ENCODE peak calls at places on chromosomes 4 and X, in eight cellular contexts. H is endothelial cell of umbilical vein, X is ovary, N is A549, M is thyroid gland, V is uterus, Q is Peyer's patch, W is body of pancreas. E is an unnamed sample.

GRCh38 chrX:111634823-111635410 is 46.1 kb upstream of the ALG13 start:
- DNase-seq in H (no peak), X (no peak), N (no peak), M (no peak), V (no peak), Q (no peak), W (no peak), E (no peak)

GRCh38 chrX:118254611-118255010 is 91.3 kb upstream of the WDR44 start:
- DNase-seq in H (peak; percentile 44), X (peak; percentile 50), N (peak; percentile 50), M (peak; percentile 29), V (peak; percentile 19), Q (peak; percentile 83), W (peak; percentile 59), E (peak; percentile 49)

GRCh38 chr4:95267081-95267480 is 281.7 kb downstream of the UNC5C start:
- DNase-seq in H (peak; percentile 68), X (no peak), N (peak; percentile 7), M (no peak), V (no peak), Q (no peak), W (no peak), E (no peak)

GRCh38 chr4:10457255-10457801 is at the start of gene ZNF518B:
- DNase-seq in H (peak; percentile 66), X (peak; percentile 74), N (peak; percentile 65), M (peak; percentile 57), V (peak; percentile 56), Q (peak; percentile 87), W (peak; percentile 45), E (peak; percentile 17)

GRCh38 chr4:17646693-17647092 is 32.3 kb downstream of the MED28 start:
- DNase-seq in H (no peak), X (no peak), N (no peak), M (no peak), V (no peak), Q (no peak), W (no peak), E (no peak)

GRCh38 chr4:138727704-138728103 is 287.9 kb upstream of the NOCT start:
- DNase-seq in H (no peak), X (no peak), N (no peak), M (no peak), V (no peak), Q (no peak), W (no peak), E (no peak)

GRCh38 chrX:8374041-8374825 is 90.4 kb upstream of the VCX3B start:
- DNase-seq in H (no peak), X (no peak), N (no peak), M (no peak), V (no peak), Q (no peak), W (no peak), E (no peak)

GRCh38 chrX:154368630-154369452 is 5.6 kb downstream of the FLNA start:
- DNase-seq in H (peak; percentile 74), X (peak; percentile 83), N (peak; percentile 87), M (peak; percentile 76), V (peak; percentile 84), Q (peak; percentile 93), W (peak; percentile 39), E (peak; percentile 69)

GRCh38 chr4:101346562-101347266 is 612 bp downstream of the PPP3CA start:
- DNase-seq in H (peak; percentile 68), X (peak; percentile 79), N (peak; percentile 47), M (peak; percentile 71), V (peak; percentile 60), Q (peak; percentile 79), W (peak; percentile 64), E (peak; percentile 55)

GRCh38 chr4:70225824-70226223 is at the start of gene FDCSP:
- DNase-seq in H (no peak), X (no peak), N (no peak), M (no peak), V (no peak), Q (no peak), W (no peak), E (no peak)

GRCh38 chr4:103915224-103915869 is 195.6 kb upstream of the TACR3 start:
- DNase-seq in H (peak; percentile 3), X (no peak), N (peak; percentile 13), M (no peak), V (no peak), Q (no peak), W (no peak), E (no peak)

GRCh38 chr4:143397887-143398286 is 61.2 kb downstream of the GAB1 start:
- DNase-seq in H (peak; percentile 45), X (no peak), N (no peak), M (no peak), V (no peak), Q (no peak), W (no peak), E (no peak)

GRCh38 chr4:159227984-159228383 is 125.1 kb downstream of the RAPGEF2 start:
- DNase-seq in H (peak; percentile 91), X (peak; percentile 47), N (peak; percentile 30), M (peak; percentile 91), V (peak; percentile 44), Q (peak; percentile 80), W (peak; percentile 79), E (peak; percentile 48)

GRCh38 chrX:110287605-110288004 is 30.3 kb downstream of the AMMECR1 start:
- DNase-seq in H (no peak), X (no peak), N (no peak), M (no peak), V (no peak), Q (no peak), W (no peak), E (no peak)

GRCh38 chr4:154439224-154439623 is 52.4 kb downstream of the DCHS2 start:
- DNase-seq in H (no peak), X (no peak), N (no peak), M (no peak), V (no peak), Q (no peak), W (no peak), E (no peak)

GRCh38 chrX:29561417-29561816 is 653.9 kb upstream of the MAGEB2 start:
- DNase-seq in H (no peak), X (no peak), N (no peak), M (no peak), V (no peak), Q (no peak), W (no peak), E (no peak)

GRCh38 chrX:11336201-11336600 is 43.0 kb downstream of the AMELX start:
- DNase-seq in H (peak; percentile 71), X (no peak), N (no peak), M (no peak), V (no peak), Q (no peak), W (no peak), E (no peak)

GRCh38 chrX:129959493-129959832 is 23.0 kb upstream of the BCORL1 start:
- DNase-seq in H (no peak), X (no peak), N (no peak), M (no peak), V (no peak), Q (no peak), W (no peak), E (no peak)

DNA sequence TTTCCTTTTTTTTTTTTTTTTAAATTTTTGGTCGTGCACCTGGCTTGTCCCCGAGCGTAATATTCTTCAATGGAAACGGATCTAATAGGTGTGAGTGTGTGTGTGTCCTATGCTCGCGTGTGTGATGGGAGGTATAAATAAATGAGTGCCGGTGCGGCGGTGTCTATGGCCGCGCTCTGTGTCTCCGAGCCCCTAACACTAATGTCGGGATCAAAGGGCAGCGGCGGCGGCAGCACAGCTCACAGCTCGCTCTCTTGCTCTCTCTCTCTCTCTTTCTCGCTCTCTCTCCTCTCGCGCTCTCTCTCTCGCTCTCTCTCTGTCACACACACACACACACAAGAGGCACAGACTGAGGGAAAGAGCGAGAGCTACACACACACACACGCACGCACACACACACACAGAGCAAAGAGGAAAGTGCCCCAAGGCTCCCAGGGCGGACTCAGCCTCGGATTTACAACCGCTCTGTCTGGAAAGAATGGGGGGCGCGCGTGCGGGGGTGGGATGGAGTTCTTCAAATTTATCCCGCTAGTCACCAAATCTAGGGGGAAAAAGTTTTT is at the start of gene ZNF827:
- DNase-seq in H (peak; percentile 76), X (peak; percentile 72), N (peak; percentile 73), M (peak; percentile 81), V (peak; percentile 59), Q (peak; percentile 88), W (peak; percentile 69), E (no peak)
- TF ChIP-seq POLR2A in H (no peak), X (peak; percentile 33), N (peak; percentile 25), M (no peak), V (no peak), Q (peak; percentile 54), W (peak; percentile 60), E (no peak)

DNA sequence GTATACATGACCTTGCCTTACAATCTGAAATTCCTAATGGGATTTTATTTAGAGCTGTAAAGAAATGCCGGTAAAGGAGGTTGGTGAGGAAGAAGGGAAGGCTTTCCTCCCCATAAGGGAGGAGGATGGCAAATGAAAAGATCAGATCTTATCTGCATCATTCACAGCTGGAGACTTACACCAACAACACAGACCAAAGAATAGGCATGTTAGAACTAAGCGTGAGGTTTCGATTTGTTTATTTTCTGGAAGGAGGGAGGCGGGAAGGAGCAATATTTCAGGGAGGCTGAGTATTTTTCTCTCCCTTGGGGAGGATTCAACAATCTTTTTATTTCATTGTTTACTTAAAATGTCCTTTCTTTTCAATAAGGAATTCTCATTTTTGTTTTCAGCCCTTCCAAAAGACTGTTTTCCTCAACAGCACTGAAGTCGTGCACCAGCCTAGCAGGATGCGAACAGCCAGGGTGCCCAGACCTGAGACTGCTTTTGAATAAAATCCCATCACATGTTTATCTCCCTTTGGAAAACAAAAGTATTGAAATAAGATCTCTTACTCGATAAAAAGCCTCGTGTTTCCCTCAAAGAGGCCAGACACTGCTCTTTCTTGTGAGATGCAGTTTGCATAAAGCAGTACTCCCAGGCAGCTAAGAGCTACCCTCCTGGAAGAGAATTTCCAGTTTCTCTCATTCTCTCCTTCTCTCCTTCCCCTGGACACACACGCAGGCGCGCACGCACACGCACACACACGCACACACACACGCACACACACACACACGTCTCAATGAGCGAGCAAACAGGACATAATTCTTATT is 236.1 kb downstream of the MGST2 start:
- DNase-seq in H (peak; percentile 79), X (no peak), N (no peak), M (no peak), V (no peak), Q (no peak), W (no peak), E (no peak)
- H3K4me3 ChIP-seq in H (no peak overlapping the region), X (peak overlapping the region; percentile 20), N (no peak overlapping the region), M (no peak overlapping the region), V (peak overlapping the region; percentile 30), Q (no peak overlapping the region), W (no peak overlapping the region), E (peak overlapping the region; percentile 36)

GRCh38 chr4:8222609-8223391 is 23.7 kb downstream of the SH3TC1 start:
- DNase-seq in H (no peak), X (no peak), N (no peak), M (no peak), V (no peak), Q (no peak), W (no peak), E (no peak)
- H3K4me1 ChIP-seq in H (no peaks in the 10 kb centered on the region), X (peaks cover 5% of the 10 kb centered on the region), N (peaks cover 18% of the 10 kb centered on the region), M (peaks cover 2% of the 10 kb centered on the region), V (no peaks in the 10 kb centered on the region), Q (peaks cover 3% of the 10 kb centered on the region), W (peaks cover 13% of the 10 kb centered on the region), E (peaks cover 26% of the 10 kb centered on the region)

DNA sequence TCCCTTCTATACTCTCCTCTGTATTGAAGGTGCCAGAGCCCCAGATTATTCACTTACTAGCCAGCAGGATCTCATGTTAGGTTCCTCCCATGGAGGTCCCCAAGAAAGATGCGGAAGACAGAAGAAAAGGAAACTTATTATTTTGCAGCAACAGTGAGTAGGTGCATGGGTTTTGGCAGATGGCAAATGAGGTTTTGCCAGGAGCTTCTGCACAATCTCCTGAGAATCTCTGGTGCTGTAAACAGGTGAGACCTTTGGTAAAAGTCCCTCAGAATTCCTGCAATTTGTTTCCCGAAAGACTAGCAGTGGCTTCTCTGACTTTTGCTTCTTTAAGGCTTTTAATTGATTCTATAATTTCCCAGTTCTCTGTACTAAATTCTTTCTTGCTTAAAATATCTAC is 29.5 kb upstream of the SORBS2 start:
- DNase-seq in H (no peak), X (no peak), N (no peak), M (no peak), V (no peak), Q (no peak), W (peak; percentile 60), E (no peak)
- TF ChIP-seq POLR2A in H (no peak), X (no peak), N (no peak), M (no peak), V (no peak), Q (no peak), W (peak; percentile 16), E (no peak)

E was measured in tibial nerve.